ENCODE peak calls at places on chromosomes 11 and 22, in five cellular contexts. O is activated gamma-delta T cell treated with anti-CD3 and anti-CD28 coated beads, Interleukin-2, amount 50 U/mL, for 16 hours; K is Calu3; U is amygdala; G is frontal cortex. A is an unnamed sample.

GRCh38 chr11:1913271-1914060 is 6.0 kb upstream of the TNNT3 start:
- DNase-seq in O (no peak), K (no peak), U (no peak), G (no peak), A (no peak)

GRCh38 chr11:27914080-27914479 is 193.9 kb downstream of the KIF18A start:
- DNase-seq in O (no peak), K (no peak), U (no peak), G (no peak), A (no peak)

GRCh38 chr11:95134491-95134890 is 44.8 kb downstream of the ENDOD1 start:
- DNase-seq in O (no peak), K (no peak), U (no peak), G (no peak), A (no peak)

GRCh38 chr11:94525933-94526332 is 13.7 kb downstream of the C11orf97 start:
- DNase-seq in O (no peak), K (peak; percentile 68), U (no peak), G (no peak), A (no peak)

GRCh38 chr22:36365020-36365411 is 22.8 kb downstream of the MYH9 start:
- DNase-seq in O (peak; percentile 86), K (peak; percentile 78), U (no peak), G (no peak), A (no peak)

GRCh38 chr22:30878516-30879365 is 89.8 kb downstream of the MORC2 start:
- DNase-seq in O (no peak), K (no peak), U (no peak), G (no peak), A (no peak)

GRCh38 chr11:45432100-45432499 is 146.0 kb upstream of the SYT13 start:
- DNase-seq in O (no peak), K (no peak), U (no peak), G (no peak), A (no peak)

GRCh38 chr11:73761403-73761945 is 600 bp upstream of the RAB6A start:
- DNase-seq in O (no peak), K (no peak), U (no peak), G (no peak), A (no peak)

GRCh38 chr22:32877196-32877595 is 75.7 kb downstream of the TIMP3 start:
- DNase-seq in O (no peak), K (no peak), U (no peak), G (no peak), A (no peak)

GRCh38 chr11:10041803-10042202 is 252.2 kb downstream of the SBF2 start:
- DNase-seq in O (no peak), K (no peak), U (no peak), G (no peak), A (no peak)

GRCh38 chr11:75105462-75105925 is 8.8 kb upstream of the OR2AT4 start:
- DNase-seq in O (no peak), K (no peak), U (no peak), G (no peak), A (no peak)

GRCh38 chr22:48908547-48908946 is 919.1 kb downstream of the BRD1 start:
- DNase-seq in O (no peak), K (no peak), U (no peak), G (no peak), A (no peak)

GRCh38 chr22:37657590-37658132 is 862 bp upstream of the PDXP start:
- DNase-seq in O (no peak), K (no peak), U (no peak), G (no peak), A (peak; percentile 64)

GRCh38 chr22:31603574-31603973 is 58.4 kb downstream of the PISD start:
- DNase-seq in O (no peak), K (no peak), U (no peak), G (no peak), A (no peak)

GRCh38 chr11:79160786-79161403 is 279.9 kb downstream of the TENM4 start:
- DNase-seq in O (no peak), K (no peak), U (no peak), G (no peak), A (no peak)

GRCh38 chr11:72716291-72716690 is 35.9 kb downstream of the ARAP1 start:
- DNase-seq in O (no peak), K (no peak), U (no peak), G (no peak), A (no peak)

GRCh38 chr11:87265132-87265531 is 227.4 kb downstream of the TMEM135 start:
- DNase-seq in O (no peak), K (no peak), U (no peak), G (no peak), A (no peak)

GRCh38 chr11:123303924-123304323 is 108.9 kb upstream of the CLMP start:
- DNase-seq in O (no peak), K (no peak), U (no peak), G (no peak), A (no peak)

GRCh38 chr11:20293992-20294391 is 69.5 kb upstream of the HTATIP2 start:
- DNase-seq in O (no peak), K (no peak), U (no peak), G (no peak), A (no peak)

GRCh38 chr11:15258433-15259350 is 144.0 kb downstream of the INSC start:
- DNase-seq in O (no peak), K (peak; percentile 40), U (no peak), G (no peak), A (peak; percentile 25)

GRCh38 chr11:16881074-16881709 is 133.0 kb downstream of the PLEKHA7 start:
- DNase-seq in O (no peak), K (peak; percentile 83), U (no peak), G (no peak), A (no peak)

GRCh38 chr22:46830001-46830715 is 67.7 kb downstream of the TBC1D22A start:
- DNase-seq in O (no peak), K (peak; percentile 69), U (no peak), G (no peak), A (no peak)

GRCh38 chr11:32396331-32396730 is 39.0 kb downstream of the WT1 start:
- DNase-seq in O (no peak), K (no peak), U (no peak), G (no peak), A (no peak)

GRCh38 chr11:45527898-45528297 is 137.5 kb downstream of the CHST1 start:
- DNase-seq in O (no peak), K (no peak), U (no peak), G (no peak), A (no peak)

GRCh38 chr22:28268845-28269244 is 349.8 kb upstream of the PITPNB start:
- DNase-seq in O (no peak), K (no peak), U (no peak), G (no peak), A (no peak)

GRCh38 chr11:110828086-110828485 is 115.8 kb upstream of the ARHGAP20 start:
- DNase-seq in O (no peak), K (no peak), U (no peak), G (no peak), A (no peak)

GRCh38 chr22:43409046-43409445 is 2.8 kb upstream of the MPPED1 start:
- DNase-seq in O (no peak), K (no peak), U (no peak), G (no peak), A (no peak)

GRCh38 chr11:116882386-116882785 is 45.0 kb upstream of the APOA1 start:
- DNase-seq in O (no peak), K (no peak), U (no peak), G (no peak), A (no peak)

GRCh38 chr22:48856308-48856615 is 971.4 kb downstream of the BRD1 start:
- DNase-seq in O (no peak), K (no peak), U (no peak), G (no peak), A (no peak)

GRCh38 chr22:30324008-30324730 is 2.6 kb downstream of the TBC1D10A start:
- DNase-seq in O (no peak), K (no peak), U (no peak), G (no peak), A (no peak)

GRCh38 chr22:24727218-24727851 is 47.2 kb downstream of the PIWIL3 start:
- DNase-seq in O (no peak), K (peak; percentile 72), U (no peak), G (no peak), A (no peak)

GRCh38 chr11:10032991-10033390 is 261.0 kb downstream of the SBF2 start:
- DNase-seq in O (no peak), K (no peak), U (no peak), G (no peak), A (no peak)

GRCh38 chr11:1952806-1953482 is 5.8 kb downstream of the MRPL23 start:
- DNase-seq in O (no peak), K (no peak), U (no peak), G (no peak), A (no peak)

GRCh38 chr11:2374456-2375201 is 2.5 kb upstream of the CD81 start:
- DNase-seq in O (no peak), K (no peak), U (no peak), G (no peak), A (no peak)

A was measured in HuH-7.5.